ENCODE peak calls at places on chromosomes 5 and 9, in five cellular contexts. R is HCT116, K is HepG2, O is SK-N-SH, W is GM12878. Z is an unnamed sample.

GRCh38 chr5:1936901-1937300 is 54.2 kb upstream of the IRX4 start:
- DNase-seq in R (no peak), O (no peak), W (no peak), K (no peak), Z (no peak)

GRCh38 chr5:21774791-21775190 is 1078.4 kb downstream of the CDH12 start:
- DNase-seq in W (no peak), K (no peak), R (no peak), O (no peak), Z (no peak)

GRCh38 chr9:1231998-1232919 is 182.1 kb downstream of the DMRT2 start:
- DNase-seq in R (no peak), W (no peak), O (no peak), K (peak; percentile 84), Z (no peak)

GRCh38 chr9:6845881-6846280 is 88.1 kb downstream of the KDM4C start:
- DNase-seq in O (peak; percentile 39), R (peak; percentile 7), K (peak; percentile 83), W (no peak), Z (peak; percentile 73)

GRCh38 chr9:114737118-114737517 is 55.1 kb upstream of the TEX48 start:
- DNase-seq in W (no peak), R (no peak), O (no peak), K (no peak), Z (no peak)

GRCh38 chr5:159463590-159464321 is 133.5 kb upstream of the IL12B start:
- DNase-seq in W (no peak), R (no peak), K (peak; percentile 89), O (no peak), Z (no peak)

GRCh38 chr9:91659529-91660294 is 236.1 kb upstream of the NFIL3 start:
- DNase-seq in R (peak; percentile 12), O (peak; percentile 71), W (no peak), K (no peak), Z (peak; percentile 52)

GRCh38 chr5:65050826-65051498 is 282.2 kb downstream of the CWC27 start:
- DNase-seq in K (no peak), O (no peak), W (no peak), R (no peak), Z (no peak)

GRCh38 chr9:1047605-1048235 is 2.4 kb upstream of the DMRT2 start:
- DNase-seq in R (no peak), W (no peak), O (no peak), K (no peak), Z (no peak)

GRCh38 chr5:133612021-133612860 is at the start of gene FSTL4:
- DNase-seq in R (no peak), O (peak; percentile 82), W (no peak), K (no peak), Z (peak; percentile 75)

GRCh38 chr5:40001796-40002195 is 577.0 kb upstream of the DAB2 start:
- DNase-seq in W (no peak), O (no peak), R (no peak), K (no peak), Z (no peak)

GRCh38 chr9:90504486-90504885 is 138.1 kb downstream of the DIRAS2 start:
- DNase-seq in O (no peak), W (peak; percentile 7), K (no peak), R (no peak), Z (no peak)

GRCh38 chr5:1083823-1084605 is 27.8 kb downstream of the SLC12A7 start:
- DNase-seq in O (no peak), R (no peak), K (no peak), W (no peak), Z (no peak)

GRCh38 chr5:159269723-159270122 is 6.6 kb downstream of the UBLCP1 start:
- DNase-seq in O (no peak), W (no peak), R (no peak), K (no peak), Z (no peak)

GRCh38 chr9:125472562-125472925 is 210.9 kb downstream of the GAPVD1 start:
- DNase-seq in W (no peak), O (no peak), R (no peak), K (no peak), Z (no peak)

GRCh38 chr5:178363501-178364325 is 131.1 kb upstream of the PHYKPL start:
- DNase-seq in K (no peak), W (no peak), R (no peak), O (no peak), Z (no peak)

GRCh38 chr5:56479126-56479525 is 246.0 kb upstream of the ANKRD55 start:
- DNase-seq in K (no peak), O (no peak), W (no peak), R (no peak), Z (no peak)

GRCh38 chr5:68343421-68343826 is 127.9 kb downstream of the PIK3R1 start:
- DNase-seq in R (no peak), O (no peak), K (no peak), W (peak; percentile 55), Z (no peak)

GRCh38 chr5:155878991-155879575 is 447.9 kb upstream of the SGCD start:
- DNase-seq in K (no peak), W (no peak), O (peak; percentile 17), R (no peak), Z (no peak)

GRCh38 chr5:105840800-105841199 is 1829.9 kb downstream of the EFNA5 start:
- DNase-seq in R (no peak), K (no peak), W (no peak), O (no peak), Z (no peak)

GRCh38 chr5:147685991-147686390 is 96.5 kb downstream of the JAKMIP2 start:
- DNase-seq in K (no peak), O (no peak), R (no peak), W (no peak), Z (no peak)

GRCh38 chr9:17509151-17509550 is 69.7 kb upstream of the SH3GL2 start:
- DNase-seq in O (no peak), R (no peak), W (no peak), K (no peak), Z (no peak)

GRCh38 chr9:131997779-131998178 is 81.9 kb downstream of the MED27 start:
- DNase-seq in O (peak; percentile 24), R (no peak), W (no peak), K (no peak), Z (no peak)

GRCh38 chr5:88877826-88878225 is 5.2 kb downstream of the MEF2C start:
- DNase-seq in W (no peak), K (no peak), R (no peak), O (no peak), Z (no peak)

GRCh38 chr5:141757402-141757801 is 75.4 kb upstream of the ARAP3 start:
- DNase-seq in K (no peak), R (peak; percentile 34), O (peak; percentile 80), W (no peak), Z (peak; percentile 87)

GRCh38 chr9:121840838-121841760 is 189.7 kb downstream of the DAB2IP start:
- DNase-seq in R (no peak), W (no peak), K (no peak), O (no peak), Z (no peak)
- TF ChIP-seq JUND in R (no peak), W (no peak), K (no peak), O (no peak), Z (no peak)

GRCh38 chr9:136596630-136597031 is 50.8 kb upstream of the NOTCH1 start:
- DNase-seq in O (no peak), W (no peak), R (no peak), K (peak; percentile 18), Z (no peak)
- TF ChIP-seq JUND in O (no peak), W (no peak), R (no peak), K (no peak), Z (no peak)

GRCh38 chr5:149220750-149221149 is 50.9 kb upstream of the AFAP1L1 start:
- DNase-seq in R (no peak), W (no peak), K (peak; percentile 87), O (no peak), Z (peak; percentile 15)
- TF ChIP-seq JUND in R (no peak), W (no peak), K (no peak), O (no peak), Z (no peak)

DNA sequence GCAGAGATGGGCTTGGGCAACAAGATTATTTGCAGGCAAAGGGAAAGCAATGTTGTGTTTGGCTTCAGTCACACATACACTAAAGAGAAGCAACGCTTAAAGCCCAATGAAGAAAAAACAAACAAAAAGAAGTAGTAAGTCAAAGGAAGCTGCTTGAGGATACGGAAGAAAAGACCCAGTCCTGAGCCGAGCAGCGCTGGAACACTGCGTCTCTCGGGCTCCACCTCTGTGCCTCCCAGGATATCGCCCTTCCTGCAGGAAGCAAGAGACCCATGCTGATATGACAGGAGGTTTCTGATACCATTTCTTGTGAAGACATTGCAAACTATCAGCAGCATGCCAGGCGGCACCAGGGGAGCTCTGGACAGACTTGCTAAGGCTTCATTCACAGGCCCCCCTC is 9.9 kb downstream of the GNAQ start:
- DNase-seq in R (no peak), W (no peak), K (no peak), O (no peak), Z (no peak)
- TF ChIP-seq JUND in R (no peak), W (no peak), K (no peak), O (no peak), Z (no peak)

DNA sequence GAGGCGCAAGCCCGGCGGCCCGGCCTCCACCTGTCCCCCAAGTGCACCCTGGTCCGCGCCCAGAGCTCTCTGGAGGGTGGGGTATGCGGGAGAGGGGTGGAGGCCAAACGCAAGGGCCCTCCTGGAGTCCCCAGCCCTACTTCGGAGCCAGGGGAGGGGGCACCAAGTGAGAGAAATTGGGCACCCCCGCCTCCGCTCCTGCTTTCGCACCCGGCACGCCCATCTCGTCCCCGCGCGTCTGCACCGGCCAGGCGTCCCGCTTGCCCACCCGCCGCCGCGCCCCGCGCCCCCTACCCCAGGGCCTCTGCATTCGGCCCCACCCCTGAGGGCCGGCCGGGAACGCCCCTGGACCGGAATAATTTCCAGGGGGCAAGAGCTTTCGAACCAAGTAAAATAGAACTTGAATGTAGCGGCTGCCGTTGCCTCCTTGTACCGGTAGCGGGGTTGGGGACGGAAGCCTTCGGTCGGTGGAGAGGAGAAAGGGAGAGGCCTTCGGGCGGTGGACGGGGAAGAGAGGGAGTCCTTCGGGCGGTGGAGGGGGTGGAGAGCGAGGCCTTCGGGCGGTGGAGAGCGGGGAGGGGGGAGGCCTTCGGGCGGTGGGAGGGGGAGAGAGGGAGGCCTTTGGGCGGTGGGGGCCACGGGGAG is 694 bp upstream of the PHPT1 start:
- DNase-seq in R (no peak), O (peak; percentile 85), K (peak; percentile 34), W (no peak), Z (peak; percentile 68)
- TF ChIP-seq JUND in R (no peak), O (no peak), K (no peak), W (no peak), Z (no peak)

GRCh38 chr5:92969781-92970237 is 611.2 kb downstream of the NR2F1-AS1 start:
- DNase-seq in W (no peak), R (no peak), O (no peak), K (peak; percentile 98), Z (no peak)

GRCh38 chr5:92963801-92964200 is 617.2 kb downstream of the NR2F1-AS1 start:
- DNase-seq in O (no peak), R (no peak), W (no peak), K (no peak), Z (no peak)

DNA sequence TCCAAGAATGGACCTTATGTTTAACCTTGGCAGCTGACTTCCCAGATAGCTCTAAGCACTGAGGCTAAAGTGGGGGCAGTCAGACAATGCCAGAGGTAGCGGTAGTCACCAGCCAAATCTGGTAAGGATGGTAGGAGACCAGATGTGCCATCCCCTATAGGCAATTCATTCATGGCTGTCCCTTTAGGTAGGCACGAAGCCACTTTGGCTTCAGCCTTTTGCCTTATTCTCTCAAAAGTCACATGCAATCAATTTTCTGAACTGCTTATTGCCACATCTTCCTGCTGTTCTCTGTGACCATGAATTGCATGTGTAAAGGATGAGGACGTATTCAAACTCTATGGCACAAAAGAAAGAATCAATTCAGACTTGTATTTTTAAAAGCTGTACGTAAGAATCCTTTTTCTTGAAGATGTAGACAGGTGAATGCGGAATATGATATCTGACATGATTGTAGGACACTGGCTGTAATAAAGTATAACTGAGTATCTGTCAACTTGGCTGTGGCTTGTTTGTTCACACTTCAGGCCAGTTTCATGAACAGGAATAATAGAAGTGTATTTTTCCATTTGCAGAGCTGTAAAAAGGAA is 611.7 kb downstream of the NR2F1-AS1 start:
- DNase-seq in W (no peak), O (no peak), K (peak; percentile 78), R (no peak), Z (no peak)
- TF ChIP-seq JUND in W (no peak), O (no peak), K (no peak), R (no peak), Z (no peak)

Z was measured in T47D.